ENCODE peak calls at places on chromosomes 16 and 17, in six cellular contexts. K, M, Z, Y, R and A are unnamed samples.

GRCh38 chr17:48618366-48618896 is 3.3 kb upstream of the HOXB8 start:
- DNase-seq in K (peak), M (peak), Z (peak), Y (peak), R (no peak), A (peak)

GRCh38 chr16:28596840-28597691 is at the start of gene SULT1A2:
- DNase-seq in K (no peak), M (peak), Z (peak), Y (no peak), R (no peak), A (peak)

GRCh38 chr16:5003211-5003610 is 30.5 kb downstream of the NAGPA start:
- DNase-seq in K (no peak), M (no peak), Z (no peak), Y (no peak), R (no peak), A (no peak)

GRCh38 chr17:31697838-31698237 is 161.2 kb downstream of the COPRS start:
- DNase-seq in K (no peak), M (no peak), Z (no peak), Y (no peak), R (no peak), A (no peak)

GRCh38 chr16:86595983-86596605 is 17.7 kb downstream of the FOXL1 start:
- DNase-seq in K (no peak), M (no peak), Z (no peak), Y (no peak), R (no peak), A (no peak)

GRCh38 chr16:23726710-23727109 is 13.7 kb upstream of the ERN2 start:
- DNase-seq in K (no peak), M (no peak), Z (no peak), Y (no peak), R (no peak), A (no peak)

GRCh38 chr17:1077536-1078061 is 80.7 kb downstream of the TIMM22 start:
- DNase-seq in K (no peak), M (no peak), Z (no peak), Y (no peak), R (no peak), A (no peak)

GRCh38 chr16:12317856-12318591 is 341.5 kb downstream of the SNX29 start:
- DNase-seq in K (no peak), M (no peak), Z (no peak), Y (no peak), R (no peak), A (no peak)

GRCh38 chr16:49781401-49781800 is 74.5 kb downstream of the ZNF423 start:
- DNase-seq in K (no peak), M (no peak), Z (no peak), Y (no peak), R (no peak), A (no peak)
- TF ChIP-seq MYC in K (no peak), M (no peak), Z (no peak), Y (no peak), R (no peak), A (no peak)

GRCh38 chr17:20225162-20226115 is 216.3 kb downstream of the SPECC1 start:
- DNase-seq in K (no peak), M (no peak), Z (no peak), Y (no peak), R (no peak), A (no peak)
- TF ChIP-seq MAX in K (no peak), M (no peak), Z (no peak), Y (no peak), R (no peak), A (no peak)

GRCh38 chr17:45904886-45905285 is 10.5 kb downstream of the MAPT start:
- DNase-seq in K (no peak), M (no peak), Z (no peak), Y (no peak), R (no peak), A (no peak)

GRCh38 chr17:45906237-45906636 is 11.9 kb downstream of the MAPT start:
- DNase-seq in K (no peak), M (no peak), Z (no peak), Y (no peak), R (no peak), A (no peak)

GRCh38 chr17:45907720-45908395 is 13.5 kb downstream of the MAPT start:
- DNase-seq in K (no peak), M (no peak), Z (no peak), Y (no peak), R (no peak), A (no peak)

GRCh38 chr17:45906927-45907622 is 12.7 kb downstream of the MAPT start:
- DNase-seq in K (no peak), M (no peak), Z (no peak), Y (no peak), R (no peak), A (no peak)

DNA sequence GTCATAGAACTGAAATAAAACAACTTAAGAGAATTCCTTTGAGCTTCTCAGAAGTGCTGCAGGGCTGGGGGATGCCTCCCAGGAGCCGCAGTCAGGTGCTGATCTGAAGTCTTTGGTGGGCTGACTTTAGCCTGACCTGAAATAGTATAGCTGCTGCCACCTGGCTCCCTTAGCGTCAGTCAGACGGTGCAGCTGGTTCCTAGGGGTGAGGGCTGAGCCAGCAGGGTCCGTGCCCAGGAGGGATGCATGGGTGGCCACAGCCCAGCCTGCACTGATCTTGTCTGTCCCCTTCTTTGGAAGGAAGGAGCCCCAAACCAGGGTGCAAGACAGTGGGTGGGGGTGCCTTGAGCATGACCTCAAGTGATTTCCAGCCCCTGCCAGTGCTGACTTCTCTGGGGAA is 11.5 kb downstream of the MAPT start:
- DNase-seq in K (no peak), M (no peak), Z (no peak), Y (no peak), R (no peak), A (no peak)
- TF ChIP-seq MYC in K (no peak), M (no peak), Z (no peak), Y (no peak), R (no peak), A (no peak)

GRCh38 chr17:4175921-4176802 is 33.2 kb downstream of the CYB5D2 start:
- DNase-seq in K (no peak), M (no peak), Z (no peak), Y (no peak), R (no peak), A (no peak)

GRCh38 chr17:4173771-4174170 is 30.8 kb downstream of the CYB5D2 start:
- DNase-seq in K (no peak), M (no peak), Z (no peak), Y (no peak), R (no peak), A (no peak)

GRCh38 chr17:4170639-4171280 is 27.8 kb downstream of the CYB5D2 start:
- DNase-seq in K (no peak), M (no peak), Z (no peak), Y (no peak), R (no peak), A (no peak)

GRCh38 chr17:4174556-4174955 is 31.6 kb downstream of the CYB5D2 start:
- DNase-seq in K (no peak), M (no peak), Z (no peak), Y (no peak), R (no peak), A (no peak)

DNA sequence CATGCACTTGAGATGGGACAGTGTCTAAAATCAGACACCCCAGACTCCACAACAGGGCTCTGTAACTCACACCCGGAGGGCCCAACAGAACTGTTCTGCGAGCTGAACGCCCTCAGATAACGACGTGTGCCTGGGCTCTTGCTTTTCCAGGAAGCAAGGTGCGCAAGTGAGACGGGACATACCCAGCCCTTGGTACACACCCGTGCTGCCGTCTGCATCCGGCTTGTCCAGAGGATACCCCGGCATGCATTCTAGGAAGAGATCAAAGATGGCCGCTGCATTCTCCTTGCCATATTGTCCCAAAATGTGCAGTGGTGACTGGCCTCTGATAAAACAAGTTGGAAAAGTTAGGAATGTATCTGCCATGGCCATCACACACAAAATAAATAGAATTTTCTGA is 29.4 kb downstream of the CYB5D2 start:
- DNase-seq in K (no peak), M (no peak), Z (no peak), Y (no peak), R (no peak), A (no peak)
- TF ChIP-seq MAX in K (no peak), M (no peak), Z (no peak), Y (no peak), R (no peak), A (no peak)

GRCh38 chr17:78925662-78926555 is 722 bp upstream of the TIMP2 start:
- DNase-seq in K (no peak), M (peak), Z (no peak), Y (peak), R (no peak), A (peak)
- TF ChIP-seq MYC in K (no peak), M (no peak), Z (no peak), Y (no peak), R (no peak), A (no peak)

DNA sequence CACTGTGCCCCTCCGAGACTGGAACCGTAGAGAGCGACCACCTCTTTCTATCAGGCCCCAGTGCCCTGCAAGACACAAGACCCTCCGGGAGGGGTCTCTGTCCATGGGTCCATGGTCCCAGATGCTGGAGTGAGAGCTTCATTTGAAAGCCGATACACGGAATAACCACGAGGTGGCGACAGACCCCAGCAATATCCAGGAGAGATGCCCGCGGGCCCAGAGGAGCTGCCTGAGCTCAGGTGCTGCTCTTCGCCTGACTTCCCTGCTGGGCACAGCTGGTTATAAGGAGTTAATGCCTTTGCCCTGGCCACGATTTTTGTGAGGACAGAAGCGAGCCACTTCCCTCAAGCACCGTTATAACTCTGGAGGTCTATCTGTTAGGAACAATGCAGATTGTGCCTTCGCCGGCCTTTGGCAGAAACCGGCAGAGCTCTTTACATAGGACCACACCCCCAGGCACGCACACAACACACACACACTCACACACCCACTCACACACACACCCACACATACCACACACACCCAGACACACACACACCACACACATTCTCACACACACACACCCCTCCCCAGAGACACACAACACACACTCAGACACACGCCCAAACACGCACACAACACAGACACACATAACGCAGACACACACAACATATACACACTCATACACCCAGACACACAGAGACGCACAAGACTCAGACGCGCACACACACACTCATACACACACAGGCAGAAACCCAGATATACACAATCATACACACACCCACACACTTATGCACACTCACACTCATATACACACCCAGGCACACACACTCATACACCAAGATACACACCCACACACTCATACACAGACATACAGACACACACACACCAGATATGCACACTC is 436.4 kb downstream of the SOX9 start:
- DNase-seq in K (peak), M (peak), Z (peak), Y (peak), R (no peak), A (peak)
- TF ChIP-seq MAX in K (no peak), M (no peak), Z (no peak), Y (no peak), R (no peak), A (peak)

GRCh38 chr16:62035115-62036092 is 834 bp downstream of the CDH8 start:
- DNase-seq in K (no peak), M (no peak), Z (no peak), Y (no peak), R (no peak), A (no peak)
- TF ChIP-seq MYC in K (no peak), M (no peak), Z (no peak), Y (no peak), R (no peak), A (no peak)

GRCh38 chr17:75778861-75779249 is 5.8 kb upstream of the UNK start:
- DNase-seq in K (peak), M (peak), Z (no peak), Y (no peak), R (no peak), A (no peak)
- TF ChIP-seq MAX in K (peak), M (no peak), Z (no peak), Y (no peak), R (no peak), A (no peak)